ENCODE peak calls at places on chromosome X, in four cellular contexts. One of them, this sample, is unnamed.

GRCh38 chrX:143854006-143854405 is 29.9 kb upstream of the UBE2NL start:
- DNase-seq in A549: no peak
- DNase-seq in activated T-cell treated with anti-CD3 and anti-CD28 coated beads for 1 hour: no peak
- DNase-seq in posterior vena cava: no peak
- DNase-seq in this sample: no peak

GRCh38 chrX:109632906-109633504 is 8.0 kb upstream of the KCNE5 start:
- DNase-seq in posterior vena cava: no peak
- DNase-seq in activated T-cell treated with anti-CD3 and anti-CD28 coated beads for 1 hour: no peak
- DNase-seq in A549: peak; percentile 20
- DNase-seq in this sample: no peak

GRCh38 chrX:150548684-150549083 is 19.7 kb upstream of the MTM1 start:
- DNase-seq in A549: no peak
- DNase-seq in activated T-cell treated with anti-CD3 and anti-CD28 coated beads for 1 hour: no peak
- DNase-seq in posterior vena cava: no peak
- DNase-seq in this sample: no peak

GRCh38 chrX:9144643-9145290 is 110.8 kb upstream of the FAM9B start:
- DNase-seq in activated T-cell treated with anti-CD3 and anti-CD28 coated beads for 1 hour: no peak
- DNase-seq in posterior vena cava: no peak
- DNase-seq in A549: no peak
- DNase-seq in this sample: no peak

GRCh38 chrX:45771560-45772340 is 571.1 kb upstream of the DIPK2B start:
- DNase-seq in A549: peak; percentile 38
- DNase-seq in activated T-cell treated with anti-CD3 and anti-CD28 coated beads for 1 hour: no peak
- DNase-seq in posterior vena cava: peak; percentile 81
- DNase-seq in this sample: peak; percentile 36

GRCh38 chrX:2782778-2783177 is 30.9 kb downstream of the XG start:
- DNase-seq in posterior vena cava: no peak
- DNase-seq in activated T-cell treated with anti-CD3 and anti-CD28 coated beads for 1 hour: no peak
- DNase-seq in A549: no peak
- DNase-seq in this sample: no peak

GRCh38 chrX:107562482-107562881 is 65.8 kb upstream of the PRPS1 start:
- DNase-seq in A549: no peak
- DNase-seq in activated T-cell treated with anti-CD3 and anti-CD28 coated beads for 1 hour: no peak
- DNase-seq in posterior vena cava: no peak
- DNase-seq in this sample: no peak

GRCh38 chrX:52420824-52421443 is 52.1 kb downstream of the XAGE2 start:
- DNase-seq in A549: no peak
- DNase-seq in activated T-cell treated with anti-CD3 and anti-CD28 coated beads for 1 hour: no peak
- DNase-seq in posterior vena cava: no peak
- DNase-seq in this sample: peak; percentile 39

GRCh38 chrX:46912098-46912672 is at the start of gene JADE3:
- DNase-seq in A549: peak; percentile 82
- DNase-seq in posterior vena cava: peak; percentile 88
- DNase-seq in activated T-cell treated with anti-CD3 and anti-CD28 coated beads for 1 hour: no peak
- DNase-seq in this sample: peak; percentile 21

GRCh38 chrX:140503714-140504351 is 1.0 kb downstream of the SOX3 start:
- DNase-seq in posterior vena cava: no peak
- DNase-seq in A549: no peak
- DNase-seq in activated T-cell treated with anti-CD3 and anti-CD28 coated beads for 1 hour: no peak
- DNase-seq in this sample: no peak

GRCh38 chrX:101485212-101486064 is at the start of gene ARMCX4:
- DNase-seq in activated T-cell treated with anti-CD3 and anti-CD28 coated beads for 1 hour: peak; percentile 8
- DNase-seq in A549: no peak
- DNase-seq in posterior vena cava: peak; percentile 82
- DNase-seq in this sample: peak; percentile 25